ENCODE peak calls at places on chromosomes 6 and 20, in five cellular contexts. K is Panc1, I is HepG2, E is SK-N-SH, V is GM23338. A is an unnamed sample.
A peak's percentile ranks its signal among the peaks of the same experiment; 100 is the strongest.

GRCh38 chr6:151461673-151462072 is 9.7 kb upstream of the RMND1 start:
- DNase-seq in K (no peak), E (no peak), I (no peak), V (no peak), A (no peak)

GRCh38 chr6:108068618-108069017 is 5.9 kb downstream of the OSTM1 start:
- DNase-seq in I (no peak), K (no peak), V (no peak), E (no peak), A (no peak)

GRCh38 chr20:36491901-36492617 is 49.3 kb upstream of the MYL9 start:
- DNase-seq in K (no peak), V (no peak), I (no peak), E (no peak), A (peak; percentile 82)

GRCh38 chr6:138421608-138422007 is 17.6 kb downstream of the HEBP2 start:
- DNase-seq in I (no peak), E (no peak), K (no peak), V (no peak), A (no peak)

GRCh38 chr20:40865095-40865494 is 163.5 kb upstream of the TOP1 start:
- DNase-seq in E (no peak), V (no peak), K (no peak), I (no peak), A (no peak)

GRCh38 chr20:8339313-8339712 is 207.2 kb downstream of the PLCB1 start:
- DNase-seq in V (no peak), E (no peak), K (no peak), I (no peak), A (no peak)

GRCh38 chr6:39426057-39426592 is 103.6 kb upstream of the KCNK16 start:
- DNase-seq in K (no peak), I (no peak), V (no peak), E (no peak), A (no peak)

GRCh38 chr20:44918761-44919160 is 8.9 kb downstream of the PABPC1L start:
- DNase-seq in V (no peak), I (no peak), E (no peak), K (no peak), A (no peak)

GRCh38 chr20:17683218-17684076 is 1.4 kb upstream of the RRBP1 start:
- DNase-seq in I (peak; percentile 65), E (no peak), V (no peak), K (no peak), A (no peak)

GRCh38 chr6:109482913-109483743 is at the start of gene ZBTB24:
- DNase-seq in K (no peak), E (peak; percentile 98), I (peak; percentile 76), V (peak; percentile 94), A (peak; percentile 87)

GRCh38 chr6:109486068-109486467 is 3.0 kb upstream of the ZBTB24 start:
- DNase-seq in I (peak; percentile 54), V (no peak), K (peak; percentile 81), E (no peak), A (no peak)

GRCh38 chr6:109483744-109484075 is 691 bp upstream of the ZBTB24 start:
- DNase-seq in E (no peak), V (no peak), I (no peak), K (no peak), A (no peak)

GRCh38 chr6:109485536-109485935 is 2.5 kb upstream of the ZBTB24 start:
- DNase-seq in I (no peak), E (no peak), V (no peak), K (no peak), A (no peak)

GRCh38 chr6:109484161-109484560 is 1.1 kb upstream of the ZBTB24 start:
- DNase-seq in K (no peak), I (no peak), V (no peak), E (no peak), A (no peak)
- TF ChIP-seq REST in K (no peak), I (no peak), V (no peak), E (no peak), A (no peak)

GRCh38 chr6:27568226-27568889 is 95.5 kb upstream of the ZNF184 start:
- DNase-seq in I (peak; percentile 28), E (no peak), V (peak; percentile 62), K (no peak), A (no peak)
- H3K4me3 ChIP-seq in I (no peak overlapping the region), E (no peak overlapping the region), V (peak overlapping the region; percentile 23), K (no peak overlapping the region), A (no peak overlapping the region)

GRCh38 chr6:28399370-28400121 is at the start of gene ZSCAN12:
- DNase-seq in V (peak; percentile 97), I (peak; percentile 86), E (peak; percentile 85), K (no peak), A (peak; percentile 77)
- TF ChIP-seq POLR2AphosphoS5 in V (peak; percentile 90), I (peak; percentile 95), E (peak; percentile 98), K (peak; percentile 60), A (peak; percentile 64)

GRCh38 chr6:163460307-163460782 is 45.8 kb downstream of the QKI start:
- DNase-seq in I (no peak), E (no peak), K (peak; percentile 22), V (no peak), A (no peak)
- TF ChIP-seq REST in I (no peak), E (no peak), K (no peak), V (no peak), A (no peak)

A was measured in HL-60.